ENCODE peak calls at places on chromosomes 16 and 17, in six cellular contexts. I is PC-3, G is A549, H is Caco-2, N is BJ, U is cardiac fibroblast. T is an unnamed sample.
A peak's percentile ranks its signal among the peaks of the same experiment; 100 is the strongest.

GRCh38 chr17:82065193-82065637 is 389 bp downstream of the DUS1L start:
- DNase-seq in I (no peak), G (peak; percentile 66), H (no peak), N (no peak), U (no peak), T (no peak)

GRCh38 chr16:35525979-35526590 is 2066.7 kb downstream of the TP53TG3F start:
- DNase-seq in I (no peak), G (no peak), H (no peak), N (no peak), U (no peak), T (no peak)

GRCh38 chr16:1708768-1709180 is 2.8 kb downstream of the MAPK8IP3 start:
- DNase-seq in I (peak; percentile 81), G (no peak), H (no peak), N (no peak), U (peak; percentile 70), T (no peak)

GRCh38 chr16:15689290-15689689 is 39.2 kb downstream of the NDE1 start:
- DNase-seq in I (no peak), G (no peak), H (no peak), N (no peak), U (no peak), T (no peak)

GRCh38 chr16:12390074-12390473 is 413.5 kb downstream of the SNX29 start:
- DNase-seq in I (peak; percentile 5), G (no peak), H (no peak), N (no peak), U (no peak), T (no peak)

GRCh38 chr16:22052985-22053384 is 39.4 kb upstream of the VWA3A start:
- DNase-seq in I (no peak), G (no peak), H (no peak), N (no peak), U (no peak), T (no peak)

GRCh38 chr17:40304464-40304863 is 4.5 kb upstream of the RARA start:
- DNase-seq in I (no peak), G (no peak), H (no peak), N (peak; percentile 94), U (peak; percentile 76), T (peak; percentile 34)

GRCh38 chr17:50686494-50687199 is 21.1 kb downstream of the ANKRD40 start:
- DNase-seq in I (peak; percentile 94), G (peak; percentile 93), H (peak; percentile 98), N (no peak), U (peak; percentile 81), T (peak; percentile 82)

GRCh38 chr17:59853168-59853918 is 39.4 kb downstream of the TUBD1 start:
- DNase-seq in I (peak; percentile 100), G (peak; percentile 86), H (peak; percentile 92), N (no peak), U (peak; percentile 84), T (peak; percentile 85)

GRCh38 chr17:65243838-65244237 is 106.7 kb downstream of the RGS9 start:
- DNase-seq in I (peak; percentile 91), G (no peak), H (no peak), N (no peak), U (peak; percentile 41), T (peak; percentile 34)

GRCh38 chr17:7380855-7381683 is at the start of gene TNK1:
- DNase-seq in I (peak; percentile 49), G (no peak), H (peak; percentile 44), N (no peak), U (no peak), T (peak; percentile 52)

GRCh38 chr16:73064996-73065349 is 17.0 kb upstream of the ZFHX3 start:
- DNase-seq in I (no peak), G (no peak), H (no peak), N (no peak), U (no peak), T (no peak)

GRCh38 chr17:78715876-78716275 is 66.2 kb downstream of the CYTH1 start:
- DNase-seq in I (no peak), G (no peak), H (no peak), N (no peak), U (no peak), T (no peak)

GRCh38 chr17:75632863-75633483 is at the start of gene SMIM5:
- DNase-seq in I (peak; percentile 92), G (peak; percentile 99), H (peak; percentile 86), N (peak; percentile 45), U (peak; percentile 91), T (peak; percentile 95)
- TF ChIP-seq CTCF in I (peak; percentile 98), G (peak; percentile 98), H (peak; percentile 98), N (peak; percentile 96), U (peak; percentile 96), T (peak; percentile 92)

DNA sequence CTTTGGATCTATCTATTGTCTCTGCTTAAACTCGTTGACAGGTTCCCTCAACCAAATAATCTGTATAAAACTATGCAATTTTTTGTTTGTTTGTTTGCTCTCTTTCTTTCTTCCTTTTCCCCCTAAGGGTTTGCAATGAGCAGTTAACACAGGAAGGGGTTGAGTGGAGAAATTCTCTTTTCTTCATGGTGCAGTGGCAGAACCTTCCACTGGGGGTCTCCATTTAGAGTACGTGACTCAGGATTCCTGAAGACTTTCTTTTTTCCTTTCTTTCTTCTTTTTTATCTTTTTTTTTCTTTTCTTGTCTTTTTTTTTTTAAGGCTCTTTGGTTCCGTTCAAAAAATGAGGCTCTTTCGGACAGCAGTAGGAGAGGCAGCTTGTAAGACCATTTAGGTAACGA is 19.5 kb upstream of the RBFOX1 start:
- DNase-seq in I (peak; percentile 6), G (no peak), H (no peak), N (no peak), U (no peak), T (no peak)
- TF ChIP-seq CTCF in I (peak; percentile 29), G (peak; percentile 15), H (peak; percentile 56), N (no peak), U (peak; percentile 19), T (no peak)

GRCh38 chr17:33297643-33298042 is 4.5 kb upstream of the ASIC2 start:
- DNase-seq in I (no peak), G (no peak), H (no peak), N (no peak), U (no peak), T (no peak)

GRCh38 chr17:33294994-33295393 is 1.9 kb upstream of the ASIC2 start:
- DNase-seq in I (no peak), G (no peak), H (no peak), N (no peak), U (no peak), T (no peak)

GRCh38 chr17:33302394-33302793 is 9.3 kb upstream of the ASIC2 start:
- DNase-seq in I (peak; percentile 61), G (no peak), H (no peak), N (no peak), U (no peak), T (no peak)

GRCh38 chr17:33303254-33303653 is 10.2 kb upstream of the ASIC2 start:
- DNase-seq in I (no peak), G (no peak), H (no peak), N (no peak), U (no peak), T (no peak)

GRCh38 chr17:33299115-33299514 is 6.0 kb upstream of the ASIC2 start:
- DNase-seq in I (no peak), G (no peak), H (no peak), N (no peak), U (no peak), T (no peak)
- TF ChIP-seq CTCF in I (no peak), G (no peak), H (no peak), N (no peak), U (peak; percentile 4), T (no peak)

DNA sequence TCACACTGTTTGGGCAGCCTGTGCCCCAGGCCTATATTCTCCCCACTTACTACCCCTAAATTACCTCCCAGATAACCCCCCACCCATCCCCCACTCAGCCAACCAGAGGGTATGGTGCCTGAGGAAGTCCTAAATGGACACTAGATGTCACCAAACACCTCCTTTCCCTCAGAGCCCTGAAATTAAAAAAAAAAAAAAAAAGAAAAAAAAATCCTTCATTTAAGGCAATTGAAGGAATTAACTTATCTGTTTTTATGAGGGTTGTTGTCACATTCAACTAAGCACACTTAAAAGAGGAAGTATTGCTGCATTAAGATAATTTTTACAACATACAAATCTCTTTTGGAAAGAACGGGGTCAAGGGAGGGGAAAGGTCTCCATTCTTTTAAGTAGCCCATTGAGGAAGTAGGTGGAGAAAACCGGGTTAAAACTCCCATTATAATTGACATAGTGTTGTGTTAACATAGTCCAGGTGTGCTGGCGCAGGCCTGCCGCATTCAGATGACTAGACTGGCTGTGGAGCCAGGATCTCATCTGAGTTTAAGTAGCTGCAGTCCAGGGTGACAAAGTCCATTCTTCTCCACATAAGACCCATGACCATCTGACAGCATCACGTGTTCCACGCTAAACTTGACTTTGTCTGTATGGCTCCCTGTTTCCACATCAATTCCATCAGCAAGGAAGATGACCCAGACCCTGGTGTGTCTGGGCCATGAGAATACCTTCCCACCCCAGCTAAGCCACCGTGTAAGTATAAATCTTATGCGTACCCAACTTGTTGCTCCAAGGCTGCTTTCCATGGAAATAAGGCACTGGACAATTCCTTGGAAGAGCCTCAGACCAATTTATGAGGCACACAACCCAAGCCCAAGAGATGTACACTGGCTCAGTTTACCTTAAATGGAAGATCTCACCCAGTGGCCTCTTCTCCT is 46.4 kb downstream of the SNX11 start:
- DNase-seq in I (peak; percentile 64), G (peak; percentile 75), H (peak; percentile 88), N (no peak), U (peak; percentile 60), T (peak; percentile 66)
- TF ChIP-seq CTCF in I (peak; percentile 86), G (peak; percentile 84), H (peak; percentile 88), N (peak; percentile 58), U (peak; percentile 48), T (peak; percentile 76)

GRCh38 chr16:55207679-55208294 is 116.2 kb upstream of the IRX6 start:
- DNase-seq in I (no peak), G (no peak), H (no peak), N (no peak), U (no peak), T (no peak)
- TF ChIP-seq CTCF in I (no peak), G (no peak), H (no peak), N (no peak), U (no peak), T (no peak)

GRCh38 chr17:2398655-2399571 is 1.9 kb downstream of the MNT start:
- DNase-seq in I (peak; percentile 68), G (peak; percentile 75), H (peak; percentile 81), N (no peak), U (peak; percentile 85), T (peak; percentile 49)
- TF ChIP-seq CTCF in I (no peak), G (no peak), H (no peak), N (no peak), U (no peak), T (no peak)